ENCODE peak calls at places on chromosomes 7 and 10, in ten cellular contexts. One of them, this sample, is unnamed.

GRCh38 chr10:69844698-69845097 is 43.0 kb downstream of the COL13A1 start:
- DNase-seq in thyroid gland: no peak
- DNase-seq in endothelial cell of umbilical vein: no peak
- DNase-seq in adrenal gland: no peak
- DNase-seq in gastrocnemius medialis: no peak
- DNase-seq in uterus: no peak
- DNase-seq in IMR-90: no peak
- DNase-seq in stomach: no peak
- DNase-seq in esophagus squamous epithelium: no peak
- DNase-seq in A549: no peak
- DNase-seq in this sample: no peak

GRCh38 chr10:31278279-31278941 is 40.6 kb upstream of the ZEB1 start:
- DNase-seq in A549: no peak
- DNase-seq in thyroid gland: no peak
- DNase-seq in stomach: no peak
- DNase-seq in esophagus squamous epithelium: no peak
- DNase-seq in endothelial cell of umbilical vein: peak; percentile 95
- DNase-seq in adrenal gland: no peak
- DNase-seq in uterus: no peak
- DNase-seq in gastrocnemius medialis: no peak
- DNase-seq in IMR-90: peak; percentile 42
- DNase-seq in this sample: no peak

GRCh38 chr10:80260295-80261243 is 28.9 kb downstream of the MAT1A start:
- DNase-seq in IMR-90: no peak
- DNase-seq in thyroid gland: peak; percentile 33
- DNase-seq in stomach: no peak
- DNase-seq in uterus: no peak
- DNase-seq in esophagus squamous epithelium: no peak
- DNase-seq in endothelial cell of umbilical vein: peak; percentile 26
- DNase-seq in gastrocnemius medialis: no peak
- DNase-seq in A549: peak; percentile 43
- DNase-seq in adrenal gland: no peak
- DNase-seq in this sample: peak; percentile 38

GRCh38 chr7:85286449-85286848 is 99.6 kb upstream of the SEMA3D start:
- DNase-seq in esophagus squamous epithelium: no peak
- DNase-seq in adrenal gland: no peak
- DNase-seq in thyroid gland: no peak
- DNase-seq in IMR-90: no peak
- DNase-seq in gastrocnemius medialis: no peak
- DNase-seq in uterus: no peak
- DNase-seq in A549: no peak
- DNase-seq in endothelial cell of umbilical vein: no peak
- DNase-seq in stomach: no peak
- DNase-seq in this sample: no peak

GRCh38 chr7:82419200-82419599 is 24.4 kb downstream of the CACNA2D1 start:
- DNase-seq in gastrocnemius medialis: no peak
- DNase-seq in uterus: no peak
- DNase-seq in endothelial cell of umbilical vein: no peak
- DNase-seq in stomach: peak; percentile 66
- DNase-seq in IMR-90: no peak
- DNase-seq in A549: no peak
- DNase-seq in adrenal gland: peak; percentile 33
- DNase-seq in esophagus squamous epithelium: no peak
- DNase-seq in thyroid gland: peak; percentile 8
- DNase-seq in this sample: no peak

GRCh38 chr10:98262571-98262970 is 5.4 kb downstream of the LOXL4 start:
- DNase-seq in IMR-90: peak; percentile 36
- DNase-seq in esophagus squamous epithelium: no peak
- DNase-seq in A549: no peak
- DNase-seq in thyroid gland: peak; percentile 69
- DNase-seq in adrenal gland: peak; percentile 86
- DNase-seq in gastrocnemius medialis: peak; percentile 64
- DNase-seq in uterus: no peak
- DNase-seq in endothelial cell of umbilical vein: peak; percentile 38
- DNase-seq in stomach: peak; percentile 39
- DNase-seq in this sample: peak; percentile 53

GRCh38 chr10:121414366-121414765 is 183.9 kb downstream of the FGFR2 start:
- DNase-seq in endothelial cell of umbilical vein: no peak
- DNase-seq in A549: no peak
- DNase-seq in stomach: no peak
- DNase-seq in esophagus squamous epithelium: no peak
- DNase-seq in IMR-90: no peak
- DNase-seq in adrenal gland: no peak
- DNase-seq in gastrocnemius medialis: no peak
- DNase-seq in thyroid gland: no peak
- DNase-seq in uterus: no peak
- DNase-seq in this sample: no peak

GRCh38 chr10:29132821-29133156 is 156.1 kb upstream of the LYZL1 start:
- DNase-seq in endothelial cell of umbilical vein: no peak
- DNase-seq in esophagus squamous epithelium: no peak
- DNase-seq in thyroid gland: peak; percentile 73
- DNase-seq in IMR-90: no peak
- DNase-seq in uterus: no peak
- DNase-seq in adrenal gland: no peak
- DNase-seq in gastrocnemius medialis: no peak
- DNase-seq in A549: no peak
- DNase-seq in stomach: no peak
- DNase-seq in this sample: no peak

GRCh38 chr7:121395961-121396757 is at the start of gene FAM3C:
- DNase-seq in adrenal gland: peak; percentile 90
- DNase-seq in thyroid gland: peak; percentile 95
- DNase-seq in endothelial cell of umbilical vein: peak; percentile 96
- DNase-seq in IMR-90: peak; percentile 88
- DNase-seq in esophagus squamous epithelium: peak; percentile 29
- DNase-seq in stomach: peak; percentile 92
- DNase-seq in A549: peak; percentile 75
- DNase-seq in gastrocnemius medialis: peak; percentile 69
- DNase-seq in uterus: peak; percentile 92
- DNase-seq in this sample: peak; percentile 70
- TF ChIP-seq POLR2A in adrenal gland: peak; percentile 95
- TF ChIP-seq POLR2A in thyroid gland: peak; percentile 92
- TF ChIP-seq POLR2A in endothelial cell of umbilical vein: peak; percentile 51
- TF ChIP-seq POLR2A in IMR-90: peak; percentile 95
- TF ChIP-seq POLR2A in esophagus squamous epithelium: no peak
- TF ChIP-seq POLR2A in stomach: peak; percentile 88
- TF ChIP-seq POLR2A in A549: peak; percentile 58
- TF ChIP-seq POLR2A in gastrocnemius medialis: peak; percentile 75
- TF ChIP-seq POLR2A in uterus: peak; percentile 93
- TF ChIP-seq POLR2A in this sample: peak; percentile 83

GRCh38 chr7:129186749-129187260 is 1.6 kb upstream of the SMO start:
- DNase-seq in A549: no peak
- DNase-seq in esophagus squamous epithelium: no peak
- DNase-seq in adrenal gland: no peak
- DNase-seq in gastrocnemius medialis: no peak
- DNase-seq in endothelial cell of umbilical vein: no peak
- DNase-seq in stomach: no peak
- DNase-seq in uterus: no peak
- DNase-seq in thyroid gland: no peak
- DNase-seq in IMR-90: no peak
- DNase-seq in this sample: no peak

GRCh38 chr7:129189661-129190310 is 1.4 kb downstream of the SMO start:
- DNase-seq in A549: no peak
- DNase-seq in gastrocnemius medialis: no peak
- DNase-seq in uterus: no peak
- DNase-seq in stomach: no peak
- DNase-seq in adrenal gland: no peak
- DNase-seq in esophagus squamous epithelium: no peak
- DNase-seq in endothelial cell of umbilical vein: no peak
- DNase-seq in IMR-90: peak; percentile 23
- DNase-seq in thyroid gland: no peak
- DNase-seq in this sample: no peak

GRCh38 chr7:129187681-129188371 is 607 bp upstream of the SMO start:
- DNase-seq in esophagus squamous epithelium: no peak
- DNase-seq in uterus: no peak
- DNase-seq in endothelial cell of umbilical vein: no peak
- DNase-seq in IMR-90: no peak
- DNase-seq in stomach: no peak
- DNase-seq in A549: peak; percentile 35
- DNase-seq in gastrocnemius medialis: no peak
- DNase-seq in adrenal gland: no peak
- DNase-seq in thyroid gland: no peak
- DNase-seq in this sample: no peak

GRCh38 chr7:129188892-129189660 is 643 bp downstream of the SMO start:
- DNase-seq in stomach: no peak
- DNase-seq in gastrocnemius medialis: no peak
- DNase-seq in esophagus squamous epithelium: no peak
- DNase-seq in uterus: peak; percentile 27
- DNase-seq in A549: peak; percentile 48
- DNase-seq in thyroid gland: peak; percentile 36
- DNase-seq in endothelial cell of umbilical vein: peak; percentile 31
- DNase-seq in adrenal gland: peak; percentile 31
- DNase-seq in IMR-90: peak; percentile 27
- DNase-seq in this sample: no peak

DNA sequence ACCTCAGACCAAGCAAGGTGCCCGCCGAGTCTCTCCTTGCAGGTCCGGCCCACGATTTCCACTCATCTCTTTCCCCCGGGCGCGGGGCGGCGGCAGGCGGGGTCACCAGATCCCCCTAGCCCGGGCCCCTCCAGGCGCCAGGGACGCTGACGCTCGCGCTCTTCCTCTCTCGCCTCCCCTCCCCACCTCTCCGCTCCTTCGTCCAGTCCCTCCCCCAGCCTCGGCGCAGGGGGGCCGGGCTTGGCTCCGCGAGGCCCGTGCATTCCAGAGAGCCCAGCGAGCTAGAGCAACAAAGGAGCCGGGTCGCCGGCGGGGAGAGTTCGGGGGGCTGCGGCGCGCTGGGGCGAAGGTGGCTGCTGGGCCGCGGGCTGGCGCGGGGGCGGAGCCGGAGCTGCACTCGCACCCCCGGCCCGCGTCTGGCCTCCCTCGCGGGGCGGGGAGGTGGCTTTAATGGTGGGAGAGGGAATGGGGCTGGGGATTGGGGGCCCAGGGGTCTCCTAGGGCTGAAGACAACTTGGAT is at the start of gene SMO:
- DNase-seq in adrenal gland: peak; percentile 40
- DNase-seq in IMR-90: peak; percentile 39
- DNase-seq in A549: peak; percentile 53
- DNase-seq in endothelial cell of umbilical vein: peak; percentile 61
- DNase-seq in uterus: peak; percentile 70
- DNase-seq in esophagus squamous epithelium: no peak
- DNase-seq in stomach: peak; percentile 37
- DNase-seq in gastrocnemius medialis: no peak
- DNase-seq in thyroid gland: peak; percentile 71
- DNase-seq in this sample: no peak
- TF ChIP-seq POLR2A in adrenal gland: peak; percentile 11
- TF ChIP-seq POLR2A in IMR-90: peak; percentile 19
- TF ChIP-seq POLR2A in A549: peak; percentile 58
- TF ChIP-seq POLR2A in endothelial cell of umbilical vein: no peak
- TF ChIP-seq POLR2A in uterus: peak; percentile 52
- TF ChIP-seq POLR2A in esophagus squamous epithelium: no peak
- TF ChIP-seq POLR2A in stomach: no peak
- TF ChIP-seq POLR2A in gastrocnemius medialis: no peak
- TF ChIP-seq POLR2A in thyroid gland: peak; percentile 57
- TF ChIP-seq POLR2A in this sample: peak; percentile 42

GRCh38 chr7:105270117-105270516 is 118.6 kb downstream of the SRPK2 start:
- DNase-seq in endothelial cell of umbilical vein: no peak
- DNase-seq in esophagus squamous epithelium: no peak
- DNase-seq in A549: no peak
- DNase-seq in adrenal gland: no peak
- DNase-seq in stomach: no peak
- DNase-seq in thyroid gland: no peak
- DNase-seq in IMR-90: no peak
- DNase-seq in uterus: no peak
- DNase-seq in gastrocnemius medialis: no peak
- DNase-seq in this sample: no peak

GRCh38 chr7:105268056-105268455 is 120.7 kb downstream of the SRPK2 start:
- DNase-seq in thyroid gland: no peak
- DNase-seq in endothelial cell of umbilical vein: no peak
- DNase-seq in stomach: no peak
- DNase-seq in uterus: no peak
- DNase-seq in A549: peak; percentile 35
- DNase-seq in IMR-90: peak; percentile 87
- DNase-seq in gastrocnemius medialis: no peak
- DNase-seq in adrenal gland: no peak
- DNase-seq in esophagus squamous epithelium: no peak
- DNase-seq in this sample: no peak

GRCh38 chr7:105269397-105269796 is 119.3 kb downstream of the SRPK2 start:
- DNase-seq in IMR-90: no peak
- DNase-seq in uterus: no peak
- DNase-seq in esophagus squamous epithelium: no peak
- DNase-seq in A549: no peak
- DNase-seq in stomach: no peak
- DNase-seq in adrenal gland: no peak
- DNase-seq in endothelial cell of umbilical vein: peak; percentile 66
- DNase-seq in thyroid gland: no peak
- DNase-seq in gastrocnemius medialis: no peak
- DNase-seq in this sample: no peak

GRCh38 chr7:105267244-105267643 is 121.5 kb downstream of the SRPK2 start:
- DNase-seq in stomach: no peak
- DNase-seq in adrenal gland: no peak
- DNase-seq in thyroid gland: no peak
- DNase-seq in esophagus squamous epithelium: no peak
- DNase-seq in uterus: no peak
- DNase-seq in endothelial cell of umbilical vein: no peak
- DNase-seq in gastrocnemius medialis: no peak
- DNase-seq in IMR-90: peak; percentile 46
- DNase-seq in A549: no peak
- DNase-seq in this sample: no peak

GRCh38 chr7:105268511-105269392 is 120.0 kb downstream of the SRPK2 start:
- DNase-seq in esophagus squamous epithelium: no peak
- DNase-seq in endothelial cell of umbilical vein: peak; percentile 74
- DNase-seq in A549: peak; percentile 58
- DNase-seq in stomach: no peak
- DNase-seq in IMR-90: peak; percentile 71
- DNase-seq in gastrocnemius medialis: no peak
- DNase-seq in adrenal gland: no peak
- DNase-seq in uterus: no peak
- DNase-seq in thyroid gland: no peak
- DNase-seq in this sample: no peak
- TF ChIP-seq POLR2A in esophagus squamous epithelium: no peak
- TF ChIP-seq POLR2A in endothelial cell of umbilical vein: no peak
- TF ChIP-seq POLR2A in A549: no peak
- TF ChIP-seq POLR2A in stomach: no peak
- TF ChIP-seq POLR2A in IMR-90: no peak
- TF ChIP-seq POLR2A in gastrocnemius medialis: peak; percentile 31
- TF ChIP-seq POLR2A in adrenal gland: peak; percentile 84
- TF ChIP-seq POLR2A in uterus: no peak
- TF ChIP-seq POLR2A in thyroid gland: peak; percentile 71
- TF ChIP-seq POLR2A in this sample: no peak

DNA sequence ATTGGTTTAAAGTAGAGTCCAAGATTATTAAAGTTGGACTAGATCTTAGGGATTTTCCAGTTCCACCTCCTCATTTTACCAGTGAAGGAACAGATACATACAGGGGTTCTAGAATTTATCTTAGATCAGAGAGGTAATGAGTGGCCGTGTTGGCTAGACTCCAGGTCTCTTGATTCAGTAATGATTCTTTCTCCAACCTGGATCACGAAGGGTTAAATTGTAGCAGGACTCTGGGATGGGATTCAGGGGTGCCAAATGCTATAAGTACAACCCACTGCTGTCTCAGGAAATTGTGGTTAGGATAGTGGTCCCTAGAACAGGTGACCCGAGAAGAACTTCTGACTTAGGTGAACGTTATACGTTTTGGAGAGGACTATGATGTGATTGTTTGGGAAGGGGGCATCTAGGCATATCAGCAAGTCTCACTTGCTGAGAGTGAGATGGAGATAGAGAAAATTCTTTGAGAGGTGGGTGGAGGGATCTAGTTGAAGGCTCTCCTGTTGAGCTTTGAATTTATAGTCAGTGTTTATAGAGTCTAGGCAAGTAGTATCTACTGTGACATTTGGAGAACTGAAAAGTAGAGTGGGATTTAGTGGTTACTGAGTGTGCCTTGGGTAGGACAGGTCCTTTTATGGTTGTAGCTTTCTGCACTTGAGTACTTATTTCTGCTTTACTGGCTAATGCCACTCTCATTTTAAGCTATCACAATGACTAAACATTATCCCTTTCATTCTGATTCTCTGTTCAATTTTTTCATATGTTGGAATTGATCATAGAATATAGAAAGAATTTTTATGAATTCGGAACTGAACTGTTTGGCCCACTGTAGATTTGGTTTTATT is 58.3 kb downstream of the ST7 start:
- DNase-seq in stomach: no peak
- DNase-seq in A549: no peak
- DNase-seq in adrenal gland: no peak
- DNase-seq in esophagus squamous epithelium: no peak
- DNase-seq in endothelial cell of umbilical vein: no peak
- DNase-seq in IMR-90: no peak
- DNase-seq in uterus: no peak
- DNase-seq in thyroid gland: no peak
- DNase-seq in gastrocnemius medialis: no peak
- DNase-seq in this sample: no peak
- TF ChIP-seq POLR2A in stomach: no peak
- TF ChIP-seq POLR2A in A549: no peak
- TF ChIP-seq POLR2A in adrenal gland: no peak
- TF ChIP-seq POLR2A in esophagus squamous epithelium: no peak
- TF ChIP-seq POLR2A in endothelial cell of umbilical vein: no peak
- TF ChIP-seq POLR2A in IMR-90: no peak
- TF ChIP-seq POLR2A in uterus: no peak
- TF ChIP-seq POLR2A in thyroid gland: peak; percentile 21
- TF ChIP-seq POLR2A in gastrocnemius medialis: no peak
- TF ChIP-seq POLR2A in this sample: no peak